ENCODE peak calls at places on chromosomes 2 and 18, in seven cellular contexts. S is NB4, K is NCI-H446, G is AG08396, J is NCI-H460, E is brain microvascular endothelial cell, V is prostate gland. Y is an unnamed sample.

GRCh38 chr2:95015261-95015918 is 10.1 kb upstream of the MAL start:
- DNase-seq in S (no peak), K (no peak), G (no peak), J (no peak), E (no peak), V (no peak), Y (no peak)

GRCh38 chr2:61538920-61539559 is 884 bp upstream of the XPO1 start:
- DNase-seq in S (peak), K (peak), G (peak), J (peak), E (no peak), V (peak), Y (peak)

GRCh38 chr2:83823238-83823637 is 635.8 kb downstream of the SUCLG1 start:
- DNase-seq in S (no peak), K (peak), G (no peak), J (no peak), E (no peak), V (no peak), Y (no peak)

GRCh38 chr2:232292395-232293154 is 86.0 kb upstream of the ALPP start:
- DNase-seq in S (peak), K (peak), G (peak), J (peak), E (peak), V (no peak), Y (peak)

GRCh38 chr18:24263078-24263477 is 124.2 kb downstream of the CABYR start:
- DNase-seq in S (no peak), K (no peak), G (no peak), J (no peak), E (no peak), V (no peak), Y (no peak)

GRCh38 chr2:181627545-181627944 is 29.4 kb downstream of the CERKL start:
- DNase-seq in S (no peak), K (peak), G (no peak), J (no peak), E (peak), V (no peak), Y (no peak)

GRCh38 chr2:2806711-2807110 is 475.6 kb upstream of the MYT1L start:
- DNase-seq in S (no peak), K (no peak), G (no peak), J (no peak), E (no peak), V (no peak), Y (no peak)

GRCh38 chr2:150882751-150883520 is 378.7 kb downstream of the RBM43 start:
- DNase-seq in S (no peak), K (no peak), G (no peak), J (no peak), E (no peak), V (no peak), Y (no peak)

GRCh38 chr2:140657657-140658056 is 1473.2 kb downstream of the LRP1B start:
- DNase-seq in S (no peak), K (peak), G (no peak), J (peak), E (peak), V (no peak), Y (peak)

GRCh38 chr2:74201596-74201995 is 3.2 kb downstream of the MTHFD2 start:
- DNase-seq in S (peak), K (no peak), G (peak), J (no peak), E (no peak), V (no peak), Y (no peak)

GRCh38 chr18:68461635-68462034 is 253.3 kb downstream of the TMX3 start:
- DNase-seq in S (no peak), K (no peak), G (no peak), J (no peak), E (no peak), V (no peak), Y (no peak)

GRCh38 chr18:79208882-79209281 is 139.7 kb downstream of the ATP9B start:
- DNase-seq in S (no peak), K (no peak), G (no peak), J (no peak), E (no peak), V (no peak), Y (no peak)

GRCh38 chr18:37450434-37451133 is 115.0 kb downstream of the CELF4 start:
- DNase-seq in S (no peak), K (no peak), G (no peak), J (no peak), E (no peak), V (no peak), Y (no peak)

GRCh38 chr2:232447091-232447620 is 8.8 kb upstream of the ALPI start:
- DNase-seq in S (no peak), K (no peak), G (peak), J (no peak), E (no peak), V (no peak), Y (no peak)

GRCh38 chr2:188599140-188599539 is 307.5 kb downstream of the GULP1 start:
- DNase-seq in S (no peak), K (peak), G (no peak), J (no peak), E (no peak), V (no peak), Y (peak)

GRCh38 chr18:50630895-50631294 is 71.0 kb downstream of the MAPK4 start:
- DNase-seq in S (no peak), K (no peak), G (no peak), J (no peak), E (no peak), V (no peak), Y (no peak)

GRCh38 chr2:164840458-164840929 is 1.1 kb downstream of the COBLL1 start:
- DNase-seq in S (no peak), K (peak), G (peak), J (no peak), E (no peak), V (peak), Y (peak)

GRCh38 chr2:46873632-46874068 is 42.0 kb downstream of the MCFD2 start:
- DNase-seq in S (peak), K (peak), G (peak), J (peak), E (peak), V (peak), Y (peak)

GRCh38 chr2:14234911-14235310 is 397.6 kb upstream of the LRATD1 start:
- DNase-seq in S (no peak), K (no peak), G (no peak), J (no peak), E (no peak), V (no peak), Y (no peak)

GRCh38 chr2:60586081-60586480 is 32.6 kb upstream of the BCL11A start:
- DNase-seq in S (no peak), K (no peak), G (no peak), J (no peak), E (no peak), V (no peak), Y (no peak)

GRCh38 chr2:156021326-156022040 is 311.0 kb downstream of the NR4A2 start:
- DNase-seq in S (no peak), K (peak), G (no peak), J (no peak), E (no peak), V (peak), Y (no peak)

GRCh38 chr2:129456681-129457080 is 522.8 kb upstream of the RAB6C start:
- DNase-seq in S (no peak), K (no peak), G (no peak), J (no peak), E (no peak), V (no peak), Y (no peak)

GRCh38 chr2:103792039-103792438 is 1030.2 kb downstream of the TMEM182 start:
- DNase-seq in S (no peak), K (no peak), G (no peak), J (no peak), E (no peak), V (no peak), Y (no peak)

GRCh38 chr2:67379048-67379447 is 18.1 kb upstream of the ETAA1 start:
- DNase-seq in S (no peak), K (no peak), G (no peak), J (no peak), E (no peak), V (no peak), Y (no peak)

GRCh38 chr2:120226296-120226695 is 3.1 kb upstream of the TMEM185B start:
- DNase-seq in S (no peak), K (no peak), G (no peak), J (no peak), E (no peak), V (no peak), Y (no peak)

GRCh38 chr18:4017479-4017878 is 437.6 kb downstream of the DLGAP1 start:
- DNase-seq in S (peak), K (no peak), G (no peak), J (peak), E (no peak), V (no peak), Y (no peak)

GRCh38 chr2:134155134-134155533 is 98.7 kb upstream of the MGAT5 start:
- DNase-seq in S (no peak), K (no peak), G (no peak), J (no peak), E (no peak), V (no peak), Y (no peak)

GRCh38 chr18:69817335-69817935 is 130.2 kb downstream of the CD226 start:
- DNase-seq in S (no peak), K (no peak), G (peak), J (no peak), E (peak), V (no peak), Y (no peak)

GRCh38 chr2:173934895-173935294 is 30.3 kb downstream of the SP3 start:
- DNase-seq in S (no peak), K (no peak), G (no peak), J (no peak), E (no peak), V (no peak), Y (no peak)

GRCh38 chr18:74299746-74300145 is 8.0 kb upstream of the CYB5A start:
- DNase-seq in S (no peak), K (no peak), G (no peak), J (no peak), E (no peak), V (no peak), Y (no peak)

GRCh38 chr2:149040451-149040850 is 2.0 kb downstream of the LYPD6B start:
- DNase-seq in S (peak), K (peak), G (no peak), J (peak), E (no peak), V (no peak), Y (peak)

GRCh38 chr2:239395524-239395923 is 5.3 kb downstream of the HDAC4 start:
- DNase-seq in S (no peak), K (no peak), G (no peak), J (no peak), E (no peak), V (no peak), Y (no peak)

Y was measured in endothelial cell of umbilical vein.